ENCODE peak calls at places on chromosomes 16 and 17, in six cellular contexts. One of them, this sample, is unnamed.

GRCh38 chr17:63545302-63545928 is 4.9 kb upstream of the DCAF7 start:
- DNase-seq in central memory CD4-positive, alpha-beta T cell: no peak
- DNase-seq in iPS DF 19.7: no peak
- DNase-seq in activated T-helper 2 cell treated with anti-CD3 and anti-CD28 coated beads, Interferon-gamma antibody, Interleukin-2, Interleukin-4, amounts not matched to agents 10 μg/mL and 5 μg/mL and 100 μg/mL, durations not matched to agents 14 hours and 24 hours and 36 hours: no peak
- DNase-seq in NCI-H1092: no peak
- DNase-seq in RWPE1: no peak
- DNase-seq in this sample: no peak

GRCh38 chr17:78677303-78678219 is 100.4 kb upstream of the DNAH17 start:
- DNase-seq in RWPE1: no peak
- DNase-seq in NCI-H1092: no peak
- DNase-seq in activated T-helper 2 cell treated with anti-CD3 and anti-CD28 coated beads, Interferon-gamma antibody, Interleukin-2, Interleukin-4, amounts not matched to agents 10 μg/mL and 5 μg/mL and 100 μg/mL, durations not matched to agents 14 hours and 24 hours and 36 hours: no peak
- DNase-seq in iPS DF 19.7: no peak
- DNase-seq in central memory CD4-positive, alpha-beta T cell: no peak
- DNase-seq in this sample: no peak

GRCh38 chr16:645852-646678 is 3.1 kb upstream of the WDR90 start:
- DNase-seq in central memory CD4-positive, alpha-beta T cell: no peak
- DNase-seq in RWPE1: no peak
- DNase-seq in iPS DF 19.7: no peak
- DNase-seq in NCI-H1092: no peak
- DNase-seq in activated T-helper 2 cell treated with anti-CD3 and anti-CD28 coated beads, Interferon-gamma antibody, Interleukin-2, Interleukin-4, amounts not matched to agents 10 μg/mL and 5 μg/mL and 100 μg/mL, durations not matched to agents 14 hours and 24 hours and 36 hours: no peak
- DNase-seq in this sample: no peak

GRCh38 chr16:72598696-72599095 is 426.7 kb upstream of the PMFBP1 start:
- DNase-seq in NCI-H1092: no peak
- DNase-seq in RWPE1: no peak
- DNase-seq in activated T-helper 2 cell treated with anti-CD3 and anti-CD28 coated beads, Interferon-gamma antibody, Interleukin-2, Interleukin-4, amounts not matched to agents 10 μg/mL and 5 μg/mL and 100 μg/mL, durations not matched to agents 14 hours and 24 hours and 36 hours: no peak
- DNase-seq in iPS DF 19.7: no peak
- DNase-seq in central memory CD4-positive, alpha-beta T cell: no peak
- DNase-seq in this sample: no peak

GRCh38 chr17:63998050-63998720 is at the start of gene PRR29:
- DNase-seq in activated T-helper 2 cell treated with anti-CD3 and anti-CD28 coated beads, Interferon-gamma antibody, Interleukin-2, Interleukin-4, amounts not matched to agents 10 μg/mL and 5 μg/mL and 100 μg/mL, durations not matched to agents 14 hours and 24 hours and 36 hours: peak
- DNase-seq in RWPE1: peak
- DNase-seq in NCI-H1092: peak
- DNase-seq in iPS DF 19.7: no peak
- DNase-seq in central memory CD4-positive, alpha-beta T cell: peak
- DNase-seq in this sample: peak

GRCh38 chr17:50421308-50422031 is 4.5 kb upstream of the ACSF2 start:
- DNase-seq in NCI-H1092: no peak
- DNase-seq in central memory CD4-positive, alpha-beta T cell: peak
- DNase-seq in RWPE1: no peak
- DNase-seq in iPS DF 19.7: no peak
- DNase-seq in activated T-helper 2 cell treated with anti-CD3 and anti-CD28 coated beads, Interferon-gamma antibody, Interleukin-2, Interleukin-4, amounts not matched to agents 10 μg/mL and 5 μg/mL and 100 μg/mL, durations not matched to agents 14 hours and 24 hours and 36 hours: no peak
- DNase-seq in this sample: no peak

GRCh38 chr16:74107795-74108610 is 188.6 kb upstream of the PSMD7 start:
- DNase-seq in iPS DF 19.7: peak
- DNase-seq in activated T-helper 2 cell treated with anti-CD3 and anti-CD28 coated beads, Interferon-gamma antibody, Interleukin-2, Interleukin-4, amounts not matched to agents 10 μg/mL and 5 μg/mL and 100 μg/mL, durations not matched to agents 14 hours and 24 hours and 36 hours: no peak
- DNase-seq in RWPE1: peak
- DNase-seq in central memory CD4-positive, alpha-beta T cell: no peak
- DNase-seq in NCI-H1092: no peak
- DNase-seq in this sample: peak

GRCh38 chr17:8004899-8005298 is 2.5 kb downstream of the GUCY2D start:
- DNase-seq in iPS DF 19.7: no peak
- DNase-seq in central memory CD4-positive, alpha-beta T cell: no peak
- DNase-seq in NCI-H1092: no peak
- DNase-seq in RWPE1: peak
- DNase-seq in activated T-helper 2 cell treated with anti-CD3 and anti-CD28 coated beads, Interferon-gamma antibody, Interleukin-2, Interleukin-4, amounts not matched to agents 10 μg/mL and 5 μg/mL and 100 μg/mL, durations not matched to agents 14 hours and 24 hours and 36 hours: no peak
- DNase-seq in this sample: no peak

GRCh38 chr16:88732172-88732960 is 26.1 kb downstream of the CTU2 start:
- DNase-seq in NCI-H1092: peak
- DNase-seq in central memory CD4-positive, alpha-beta T cell: no peak
- DNase-seq in activated T-helper 2 cell treated with anti-CD3 and anti-CD28 coated beads, Interferon-gamma antibody, Interleukin-2, Interleukin-4, amounts not matched to agents 10 μg/mL and 5 μg/mL and 100 μg/mL, durations not matched to agents 14 hours and 24 hours and 36 hours: no peak
- DNase-seq in RWPE1: peak
- DNase-seq in iPS DF 19.7: no peak
- DNase-seq in this sample: no peak

GRCh38 chr16:67862623-67863583 is 9.9 kb upstream of the EDC4 start:
- DNase-seq in iPS DF 19.7: no peak
- DNase-seq in central memory CD4-positive, alpha-beta T cell: no peak
- DNase-seq in NCI-H1092: no peak
- DNase-seq in activated T-helper 2 cell treated with anti-CD3 and anti-CD28 coated beads, Interferon-gamma antibody, Interleukin-2, Interleukin-4, amounts not matched to agents 10 μg/mL and 5 μg/mL and 100 μg/mL, durations not matched to agents 14 hours and 24 hours and 36 hours: no peak
- DNase-seq in RWPE1: no peak
- DNase-seq in this sample: no peak

GRCh38 chr16:70594569-70594968 is 51.8 kb upstream of the IL34 start:
- DNase-seq in iPS DF 19.7: no peak
- DNase-seq in NCI-H1092: no peak
- DNase-seq in RWPE1: no peak
- DNase-seq in activated T-helper 2 cell treated with anti-CD3 and anti-CD28 coated beads, Interferon-gamma antibody, Interleukin-2, Interleukin-4, amounts not matched to agents 10 μg/mL and 5 μg/mL and 100 μg/mL, durations not matched to agents 14 hours and 24 hours and 36 hours: no peak
- DNase-seq in central memory CD4-positive, alpha-beta T cell: no peak
- DNase-seq in this sample: no peak

GRCh38 chr17:63446981-63447687 is 1.0 kb upstream of the CYB561 start:
- DNase-seq in RWPE1: no peak
- DNase-seq in NCI-H1092: peak
- DNase-seq in iPS DF 19.7: no peak
- DNase-seq in activated T-helper 2 cell treated with anti-CD3 and anti-CD28 coated beads, Interferon-gamma antibody, Interleukin-2, Interleukin-4, amounts not matched to agents 10 μg/mL and 5 μg/mL and 100 μg/mL, durations not matched to agents 14 hours and 24 hours and 36 hours: peak
- DNase-seq in central memory CD4-positive, alpha-beta T cell: peak
- DNase-seq in this sample: no peak

GRCh38 chr17:45895304-45895968 is 1.1 kb downstream of the MAPT start:
- DNase-seq in iPS DF 19.7: no peak
- DNase-seq in RWPE1: no peak
- DNase-seq in central memory CD4-positive, alpha-beta T cell: peak
- DNase-seq in NCI-H1092: peak
- DNase-seq in activated T-helper 2 cell treated with anti-CD3 and anti-CD28 coated beads, Interferon-gamma antibody, Interleukin-2, Interleukin-4, amounts not matched to agents 10 μg/mL and 5 μg/mL and 100 μg/mL, durations not matched to agents 14 hours and 24 hours and 36 hours: peak
- DNase-seq in this sample: peak

GRCh38 chr16:2158262-2158638 is 2.7 kb downstream of the TRAF7 start:
- DNase-seq in NCI-H1092: no peak
- DNase-seq in activated T-helper 2 cell treated with anti-CD3 and anti-CD28 coated beads, Interferon-gamma antibody, Interleukin-2, Interleukin-4, amounts not matched to agents 10 μg/mL and 5 μg/mL and 100 μg/mL, durations not matched to agents 14 hours and 24 hours and 36 hours: no peak
- DNase-seq in RWPE1: no peak
- DNase-seq in central memory CD4-positive, alpha-beta T cell: no peak
- DNase-seq in iPS DF 19.7: no peak
- DNase-seq in this sample: no peak

This sample was measured in NCI-H748 treated with DMSO at 0.1 percent for 48 hours.